ENCODE peak calls at places on chromosome 16, in six cellular contexts. Z, A, O, U, H and P are unnamed samples. For H3K36me3, the result is how much of the 10 kb centered on the place peaks cover.

GRCh38 chr16:69772560-69773254 is 10.6 kb downstream of the WWP2 start:
- DNase-seq in Z (no peak), A (peak), O (no peak), U (no peak), H (no peak), P (no peak)

GRCh38 chr16:46466239-46466638 is 154.9 kb downstream of the SHCBP1 start:
- DNase-seq in Z (no peak), A (no peak), O (no peak), U (no peak), H (no peak), P (no peak)

GRCh38 chr16:2963611-2964415 is at the start of gene KREMEN2:
- DNase-seq in Z (no peak), A (peak), O (no peak), U (peak), H (no peak), P (peak)

GRCh38 chr16:78133919-78134318 is 34.5 kb downstream of the WWOX start:
- DNase-seq in Z (no peak), A (no peak), O (no peak), U (peak), H (no peak), P (no peak)

GRCh38 chr16:65059421-65059980 is 62.4 kb downstream of the CDH11 start:
- DNase-seq in Z (no peak), A (no peak), O (no peak), U (no peak), H (no peak), P (no peak)

GRCh38 chr16:50166511-50167500 is 13.7 kb downstream of the TENT4B start:
- DNase-seq in Z (no peak), A (peak), O (no peak), U (peak), H (no peak), P (no peak)

GRCh38 chr16:30068750-30069574 is 3.4 kb downstream of the ALDOA start:
- DNase-seq in Z (no peak), A (peak), O (no peak), U (peak), H (no peak), P (no peak)

GRCh38 chr16:27960619-27961295 is 102.8 kb downstream of the GSG1L start:
- DNase-seq in Z (no peak), A (no peak), O (no peak), U (no peak), H (no peak), P (no peak)

GRCh38 chr16:19830902-19831555 is 53.6 kb downstream of the GPRC5B start:
- DNase-seq in Z (no peak), A (no peak), O (no peak), U (no peak), H (no peak), P (no peak)

GRCh38 chr16:25633549-25633948 is 58.2 kb upstream of the HS3ST4 start:
- DNase-seq in Z (no peak), A (peak), O (no peak), U (peak), H (no peak), P (no peak)

GRCh38 chr16:50482271-50482670 is 65.9 kb upstream of the NKD1 start:
- DNase-seq in Z (no peak), A (no peak), O (no peak), U (no peak), H (no peak), P (no peak)

GRCh38 chr16:66223176-66223780 is 143.2 kb upstream of the CDH5 start:
- DNase-seq in Z (peak), A (peak), O (no peak), U (no peak), H (no peak), P (peak)

GRCh38 chr16:30027588-30028437 is 3.3 kb downstream of the TLCD3B start:
- DNase-seq in Z (no peak), A (no peak), O (no peak), U (no peak), H (no peak), P (peak)

GRCh38 chr16:88957887-88958577 is 19.0 kb downstream of the CBFA2T3 start:
- DNase-seq in Z (no peak), A (no peak), O (no peak), U (no peak), H (no peak), P (no peak)

GRCh38 chr16:14062261-14062660 is 8.9 kb upstream of the MRTFB start:
- DNase-seq in Z (no peak), A (no peak), O (no peak), U (no peak), H (no peak), P (no peak)

GRCh38 chr16:27232061-27232841 is 28.9 kb downstream of the KDM8 start:
- DNase-seq in Z (no peak), A (no peak), O (no peak), U (no peak), H (no peak), P (peak)

GRCh38 chr16:49112754-49113153 is 168.9 kb downstream of the CBLN1 start:
- DNase-seq in Z (no peak), A (no peak), O (peak), U (no peak), H (no peak), P (no peak)

GRCh38 chr16:24409045-24409444 is 130.3 kb upstream of the RBBP6 start:
- DNase-seq in Z (no peak), A (peak), O (no peak), U (peak), H (no peak), P (no peak)

GRCh38 chr16:1834096-1834495 is 7.1 kb downstream of the FAHD1 start:
- DNase-seq in Z (no peak), A (no peak), O (no peak), U (no peak), H (no peak), P (no peak)

GRCh38 chr16:1839554-1839953 is 12.5 kb downstream of the FAHD1 start:
- DNase-seq in Z (peak), A (peak), O (no peak), U (no peak), H (no peak), P (peak)
- H3K27ac ChIP-seq in Z (no peak), A (no peak), O (no peak), U (peak), H (no peak), P (no peak)

GRCh38 chr16:56990407-56991286 is 1.3 kb downstream of the NLRC5 start:
- DNase-seq in Z (no peak), A (peak), O (no peak), U (no peak), H (no peak), P (no peak)
- H3K4me3 ChIP-seq in Z (peak), A (peak), O (peak), U (peak), H (peak), P (no peak)

DNA sequence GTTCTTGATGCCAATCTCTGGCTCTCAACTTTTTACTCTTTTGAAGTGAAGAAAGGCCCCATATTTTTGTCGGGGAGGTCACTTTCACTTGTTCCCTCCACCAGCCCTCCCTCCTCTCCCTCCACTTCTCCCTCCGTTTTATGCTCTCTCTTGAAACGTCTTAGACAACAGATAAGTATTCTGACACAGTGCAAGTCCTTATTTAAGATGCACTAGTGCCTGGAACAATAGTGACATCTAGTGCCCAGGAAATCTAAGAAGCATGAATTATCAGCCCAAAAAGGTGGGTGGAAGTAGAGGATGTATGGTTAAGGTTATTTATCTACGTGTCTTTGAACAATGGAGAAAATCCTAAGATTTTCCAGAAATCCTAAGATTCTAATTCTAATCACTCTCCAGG is 17.9 kb downstream of the PSME3IP1 start:
- DNase-seq in Z (peak), A (peak), O (no peak), U (peak), H (no peak), P (no peak)
- H3K36me3 ChIP-seq in Z (under half), A (under half), O (half or more), U (under half), H (half or more), P (half or more)

GRCh38 chr16:81786868-81787267 is 7.8 kb downstream of the PLCG2 start:
- DNase-seq in Z (no peak), A (no peak), O (no peak), U (no peak), H (no peak), P (no peak)
- H3K27ac ChIP-seq in Z (no peak), A (no peak), O (no peak), U (no peak), H (no peak), P (no peak)

GRCh38 chr16:87835882-87836331 is 33.4 kb downstream of the SLC7A5 start:
- DNase-seq in Z (no peak), A (no peak), O (no peak), U (no peak), H (no peak), P (no peak)
- H3K4me3 ChIP-seq in Z (no peak), A (no peak), O (no peak), U (no peak), H (no peak), P (no peak)

GRCh38 chr16:74305286-74305685 is 8.7 kb downstream of the PSMD7 start:
- DNase-seq in Z (no peak), A (no peak), O (no peak), U (no peak), H (no peak), P (no peak)
- H3K36me3 ChIP-seq in Z (under half), A (half or more), O (half or more), U (half or more), H (half or more), P (under half)

GRCh38 chr16:85136213-85136704 is 24.0 kb upstream of the CIBAR2 start:
- DNase-seq in Z (peak), A (no peak), O (peak), U (no peak), H (no peak), P (peak)
- H3K27ac ChIP-seq in Z (peak), A (no peak), O (peak), U (no peak), H (peak), P (peak)